ENCODE peak calls at places on chromosomes 2 and 18, in four cellular contexts. Q, O, Y and A are unnamed samples.

GRCh38 chr2:9329497-9329896 is 93.8 kb downstream of the ITGB1BP1 start:
- DNase-seq in Q (no peak), Y (no peak), O (no peak), A (no peak)

GRCh38 chr2:25814681-25815080 is 63.6 kb downstream of the ASXL2 start:
- DNase-seq in Y (no peak), O (no peak), Q (no peak), A (no peak)

GRCh38 chr2:172434821-172435607 is 7.6 kb downstream of the ITGA6 start:
- DNase-seq in O (no peak), Q (peak), Y (no peak), A (no peak)

GRCh38 chr2:42792583-42793313 is at the start of gene HAAO:
- DNase-seq in Y (no peak), Q (no peak), O (no peak), A (peak)

GRCh38 chr2:214076527-214076926 is 334.3 kb upstream of the VWC2L start:
- DNase-seq in Y (no peak), Q (no peak), O (no peak), A (no peak)

GRCh38 chr2:157229572-157229971 is 27.9 kb upstream of the GALNT5 start:
- DNase-seq in Y (no peak), O (no peak), Q (no peak), A (no peak)

GRCh38 chr2:189115126-189115525 is 64.4 kb downstream of the COL5A2 start:
- DNase-seq in Q (no peak), Y (no peak), O (no peak), A (no peak)

GRCh38 chr18:35519148-35519899 is 21.6 kb upstream of the INO80C start:
- DNase-seq in Q (no peak), O (no peak), Y (no peak), A (no peak)

GRCh38 chr18:8776544-8776943 is 71.2 kb downstream of the MTCL1 start:
- DNase-seq in Y (no peak), O (no peak), Q (no peak), A (no peak)

GRCh38 chr2:236718207-236718992 is 148.8 kb downstream of the ACKR3 start:
- DNase-seq in Y (no peak), Q (no peak), O (no peak), A (no peak)

GRCh38 chr2:176446718-176447414 is 177.6 kb downstream of the MTX2 start:
- DNase-seq in Q (no peak), O (no peak), Y (no peak), A (no peak)

GRCh38 chr2:239308696-239309397 is 92.0 kb downstream of the HDAC4 start:
- DNase-seq in O (no peak), Q (no peak), Y (no peak), A (no peak)

GRCh38 chr2:136386046-136386445 is 268.1 kb upstream of the CXCR4 start:
- DNase-seq in Y (peak), O (no peak), Q (no peak), A (no peak)

GRCh38 chr2:232028631-232029030 is 67.1 kb downstream of the DIS3L2 start:
- DNase-seq in O (no peak), Q (no peak), Y (no peak), A (no peak)

GRCh38 chr2:185433824-185434223 is 304.8 kb upstream of the FSIP2 start:
- DNase-seq in Q (no peak), Y (no peak), O (no peak), A (no peak)